ENCODE peak calls at places on chromosomes 13 and 19, in eight cellular contexts. One of them, this sample, is unnamed.

GRCh38 chr19:33796164-33797100 is at the start of gene KCTD15:
- DNase-seq in NCI-H187: no peak
- DNase-seq in HT1080: no peak
- DNase-seq in midbrain: no peak
- DNase-seq in nucleus accumbens: no peak
- DNase-seq in amygdala: no peak
- DNase-seq in stimulated activated CD8-positive, alpha-beta memory T cell treated with anti-CD3 and anti-CD28 coated beads, Interleukin-2, amount 100 ng/mL, for 1 hour: no peak
- DNase-seq in upper lobe of right lung: peak
- DNase-seq in this sample: peak

GRCh38 chr13:33771296-33771695 is 46.7 kb upstream of the RFC3 start:
- DNase-seq in NCI-H187: no peak
- DNase-seq in HT1080: no peak
- DNase-seq in midbrain: no peak
- DNase-seq in nucleus accumbens: no peak
- DNase-seq in amygdala: no peak
- DNase-seq in stimulated activated CD8-positive, alpha-beta memory T cell treated with anti-CD3 and anti-CD28 coated beads, Interleukin-2, amount 100 ng/mL, for 1 hour: no peak
- DNase-seq in upper lobe of right lung: no peak
- DNase-seq in this sample: no peak

GRCh38 chr13:72166102-72166660 is 299.2 kb upstream of the DACH1 start:
- DNase-seq in NCI-H187: no peak
- DNase-seq in HT1080: peak
- DNase-seq in midbrain: no peak
- DNase-seq in nucleus accumbens: no peak
- DNase-seq in amygdala: no peak
- DNase-seq in stimulated activated CD8-positive, alpha-beta memory T cell treated with anti-CD3 and anti-CD28 coated beads, Interleukin-2, amount 100 ng/mL, for 1 hour: no peak
- DNase-seq in upper lobe of right lung: no peak
- DNase-seq in this sample: no peak

GRCh38 chr19:35704218-35704617 is at the start of gene ZBTB32:
- DNase-seq in NCI-H187: no peak
- DNase-seq in HT1080: peak
- DNase-seq in midbrain: no peak
- DNase-seq in nucleus accumbens: peak
- DNase-seq in amygdala: no peak
- DNase-seq in stimulated activated CD8-positive, alpha-beta memory T cell treated with anti-CD3 and anti-CD28 coated beads, Interleukin-2, amount 100 ng/mL, for 1 hour: no peak
- DNase-seq in upper lobe of right lung: no peak
- DNase-seq in this sample: peak

GRCh38 chr19:49331616-49332055 is 3.6 kb upstream of the CD37 start:
- DNase-seq in NCI-H187: no peak
- DNase-seq in HT1080: peak
- DNase-seq in midbrain: peak
- DNase-seq in nucleus accumbens: peak
- DNase-seq in amygdala: no peak
- DNase-seq in stimulated activated CD8-positive, alpha-beta memory T cell treated with anti-CD3 and anti-CD28 coated beads, Interleukin-2, amount 100 ng/mL, for 1 hour: peak
- DNase-seq in upper lobe of right lung: peak
- DNase-seq in this sample: no peak

GRCh38 chr13:99155821-99156220 is 44.8 kb upstream of the UBAC2 start:
- DNase-seq in NCI-H187: no peak
- DNase-seq in HT1080: peak
- DNase-seq in midbrain: no peak
- DNase-seq in nucleus accumbens: no peak
- DNase-seq in amygdala: no peak
- DNase-seq in stimulated activated CD8-positive, alpha-beta memory T cell treated with anti-CD3 and anti-CD28 coated beads, Interleukin-2, amount 100 ng/mL, for 1 hour: no peak
- DNase-seq in upper lobe of right lung: no peak
- DNase-seq in this sample: no peak

GRCh38 chr13:113542751-113543424 is 41.7 kb upstream of the TFDP1 start:
- DNase-seq in NCI-H187: no peak
- DNase-seq in HT1080: no peak
- DNase-seq in midbrain: no peak
- DNase-seq in nucleus accumbens: no peak
- DNase-seq in amygdala: no peak
- DNase-seq in stimulated activated CD8-positive, alpha-beta memory T cell treated with anti-CD3 and anti-CD28 coated beads, Interleukin-2, amount 100 ng/mL, for 1 hour: no peak
- DNase-seq in upper lobe of right lung: no peak
- DNase-seq in this sample: peak

GRCh38 chr19:33332248-33332647 is 29.9 kb upstream of the CEBPA start:
- DNase-seq in NCI-H187: no peak
- DNase-seq in HT1080: no peak
- DNase-seq in midbrain: peak
- DNase-seq in nucleus accumbens: no peak
- DNase-seq in amygdala: no peak
- DNase-seq in stimulated activated CD8-positive, alpha-beta memory T cell treated with anti-CD3 and anti-CD28 coated beads, Interleukin-2, amount 100 ng/mL, for 1 hour: no peak
- DNase-seq in upper lobe of right lung: no peak
- DNase-seq in this sample: no peak

GRCh38 chr19:36111200-36111539 is 227 bp downstream of the OVOL3 start:
- DNase-seq in NCI-H187: no peak
- DNase-seq in HT1080: no peak
- DNase-seq in midbrain: no peak
- DNase-seq in nucleus accumbens: no peak
- DNase-seq in amygdala: no peak
- DNase-seq in stimulated activated CD8-positive, alpha-beta memory T cell treated with anti-CD3 and anti-CD28 coated beads, Interleukin-2, amount 100 ng/mL, for 1 hour: no peak
- DNase-seq in upper lobe of right lung: no peak
- DNase-seq in this sample: no peak

GRCh38 chr13:44278164-44278563 is 95.5 kb upstream of the SERP2 start:
- DNase-seq in NCI-H187: no peak
- DNase-seq in HT1080: no peak
- DNase-seq in midbrain: no peak
- DNase-seq in nucleus accumbens: no peak
- DNase-seq in amygdala: no peak
- DNase-seq in stimulated activated CD8-positive, alpha-beta memory T cell treated with anti-CD3 and anti-CD28 coated beads, Interleukin-2, amount 100 ng/mL, for 1 hour: no peak
- DNase-seq in upper lobe of right lung: no peak
- DNase-seq in this sample: no peak

GRCh38 chr19:31092189-31092753 is 257.0 kb downstream of the TSHZ3 start:
- DNase-seq in NCI-H187: no peak
- DNase-seq in HT1080: no peak
- DNase-seq in midbrain: no peak
- DNase-seq in nucleus accumbens: no peak
- DNase-seq in amygdala: no peak
- DNase-seq in stimulated activated CD8-positive, alpha-beta memory T cell treated with anti-CD3 and anti-CD28 coated beads, Interleukin-2, amount 100 ng/mL, for 1 hour: no peak
- DNase-seq in upper lobe of right lung: no peak
- DNase-seq in this sample: no peak

GRCh38 chr19:55344444-55344843 is 4.8 kb downstream of the KMT5C start:
- DNase-seq in NCI-H187: no peak
- DNase-seq in HT1080: no peak
- DNase-seq in midbrain: peak
- DNase-seq in nucleus accumbens: peak
- DNase-seq in amygdala: no peak
- DNase-seq in stimulated activated CD8-positive, alpha-beta memory T cell treated with anti-CD3 and anti-CD28 coated beads, Interleukin-2, amount 100 ng/mL, for 1 hour: no peak
- DNase-seq in upper lobe of right lung: no peak
- DNase-seq in this sample: no peak

GRCh38 chr19:47157455-47158321 is 27.1 kb downstream of the SAE1 start:
- DNase-seq in NCI-H187: no peak
- DNase-seq in HT1080: peak
- DNase-seq in midbrain: no peak
- DNase-seq in nucleus accumbens: no peak
- DNase-seq in amygdala: no peak
- DNase-seq in stimulated activated CD8-positive, alpha-beta memory T cell treated with anti-CD3 and anti-CD28 coated beads, Interleukin-2, amount 100 ng/mL, for 1 hour: no peak
- DNase-seq in upper lobe of right lung: no peak
- DNase-seq in this sample: no peak

GRCh38 chr13:108558489-108558888 is 70.9 kb upstream of the MYO16 start:
- DNase-seq in NCI-H187: no peak
- DNase-seq in HT1080: no peak
- DNase-seq in midbrain: no peak
- DNase-seq in nucleus accumbens: no peak
- DNase-seq in amygdala: no peak
- DNase-seq in stimulated activated CD8-positive, alpha-beta memory T cell treated with anti-CD3 and anti-CD28 coated beads, Interleukin-2, amount 100 ng/mL, for 1 hour: no peak
- DNase-seq in upper lobe of right lung: no peak
- DNase-seq in this sample: no peak

GRCh38 chr13:25872871-25873607 is 178.8 kb downstream of the SHISA2 start:
- DNase-seq in NCI-H187: no peak
- DNase-seq in HT1080: no peak
- DNase-seq in midbrain: no peak
- DNase-seq in nucleus accumbens: no peak
- DNase-seq in amygdala: no peak
- DNase-seq in stimulated activated CD8-positive, alpha-beta memory T cell treated with anti-CD3 and anti-CD28 coated beads, Interleukin-2, amount 100 ng/mL, for 1 hour: no peak
- DNase-seq in upper lobe of right lung: no peak
- DNase-seq in this sample: no peak

GRCh38 chr19:33241530-33242101 is 16.0 kb upstream of the SLC7A10 start:
- DNase-seq in NCI-H187: no peak
- DNase-seq in HT1080: no peak
- DNase-seq in midbrain: no peak
- DNase-seq in nucleus accumbens: no peak
- DNase-seq in amygdala: no peak
- DNase-seq in stimulated activated CD8-positive, alpha-beta memory T cell treated with anti-CD3 and anti-CD28 coated beads, Interleukin-2, amount 100 ng/mL, for 1 hour: no peak
- DNase-seq in upper lobe of right lung: peak
- DNase-seq in this sample: peak

GRCh38 chr19:35790981-35791813 is 15.8 kb downstream of the ARHGAP33 start:
- DNase-seq in NCI-H187: no peak
- DNase-seq in HT1080: no peak
- DNase-seq in midbrain: no peak
- DNase-seq in nucleus accumbens: no peak
- DNase-seq in amygdala: no peak
- DNase-seq in stimulated activated CD8-positive, alpha-beta memory T cell treated with anti-CD3 and anti-CD28 coated beads, Interleukin-2, amount 100 ng/mL, for 1 hour: no peak
- DNase-seq in upper lobe of right lung: peak
- DNase-seq in this sample: no peak

GRCh38 chr13:78712866-78713265 is 53.9 kb upstream of the OBI1 start:
- DNase-seq in NCI-H187: no peak
- DNase-seq in HT1080: no peak
- DNase-seq in midbrain: no peak
- DNase-seq in nucleus accumbens: no peak
- DNase-seq in amygdala: no peak
- DNase-seq in stimulated activated CD8-positive, alpha-beta memory T cell treated with anti-CD3 and anti-CD28 coated beads, Interleukin-2, amount 100 ng/mL, for 1 hour: no peak
- DNase-seq in upper lobe of right lung: no peak
- DNase-seq in this sample: no peak

GRCh38 chr13:45336025-45336800 is 4.8 kb downstream of the TPT1 start:
- DNase-seq in NCI-H187: no peak
- DNase-seq in HT1080: no peak
- DNase-seq in midbrain: no peak
- DNase-seq in nucleus accumbens: no peak
- DNase-seq in amygdala: no peak
- DNase-seq in stimulated activated CD8-positive, alpha-beta memory T cell treated with anti-CD3 and anti-CD28 coated beads, Interleukin-2, amount 100 ng/mL, for 1 hour: no peak
- DNase-seq in upper lobe of right lung: no peak
- DNase-seq in this sample: no peak

GRCh38 chr19:53942001-53942786 is 20.5 kb upstream of the CACNG8 start:
- DNase-seq in NCI-H187: no peak
- DNase-seq in HT1080: no peak
- DNase-seq in midbrain: no peak
- DNase-seq in nucleus accumbens: peak
- DNase-seq in amygdala: no peak
- DNase-seq in stimulated activated CD8-positive, alpha-beta memory T cell treated with anti-CD3 and anti-CD28 coated beads, Interleukin-2, amount 100 ng/mL, for 1 hour: no peak
- DNase-seq in upper lobe of right lung: peak
- DNase-seq in this sample: no peak